ENCODE peak calls at places on chromosomes 11 and 22, in nine cellular contexts. L is nucleus accumbens; Z is left ventricle myocardium inferior; T is cardiac muscle cell; E is AG04450; X is CD8-positive, alpha-beta T cell; F is endothelial cell; B is Caco-2; M is NCI-H510A treated with DMSO at 0.1 percent for 48 hours. A is an unnamed sample.
A peak's percentile ranks its signal among the peaks of the same experiment; 100 is the strongest.

GRCh38 chr11:68610452-68611116 is 73.8 kb upstream of the GAL start:
- DNase-seq in E (no peak), M (no peak), B (no peak), T (no peak), L (no peak), F (no peak), Z (no peak), X (no peak), A (no peak)

GRCh38 chr11:12123177-12123576 is 12.8 kb downstream of the MICAL2 start:
- DNase-seq in F (no peak), E (peak; percentile 39), T (no peak), Z (no peak), X (no peak), M (no peak), L (no peak), B (no peak), A (no peak)

GRCh38 chr11:89184021-89184420 is 6.3 kb downstream of the TYR start:
- DNase-seq in L (no peak), E (no peak), B (no peak), F (no peak), X (no peak), Z (no peak), T (no peak), M (no peak), A (no peak)

GRCh38 chr11:36385121-36385530 is 89.0 kb downstream of the PRR5L start:
- DNase-seq in L (no peak), X (no peak), Z (no peak), M (peak; percentile 4), T (no peak), B (no peak), F (no peak), E (peak; percentile 72), A (no peak)

GRCh38 chr11:112928136-112928535 is 33.1 kb upstream of the NCAM1 start:
- DNase-seq in L (no peak), B (no peak), F (no peak), Z (no peak), E (no peak), X (no peak), T (no peak), M (no peak), A (no peak)

GRCh38 chr11:110519816-110520215 is 90.1 kb downstream of the FDX1 start:
- DNase-seq in B (no peak), M (no peak), Z (no peak), L (no peak), F (no peak), T (no peak), E (no peak), X (no peak), A (no peak)

GRCh38 chr11:134337051-134337450 is 5.3 kb downstream of the GLB1L2 start:
- DNase-seq in B (no peak), T (no peak), E (no peak), X (no peak), M (no peak), Z (no peak), L (no peak), F (no peak), A (no peak)

GRCh38 chr11:84144531-84144930 is 858.4 kb upstream of the CCDC90B start:
- DNase-seq in T (no peak), M (no peak), Z (no peak), B (no peak), F (no peak), E (no peak), X (no peak), L (no peak), A (no peak)

GRCh38 chr11:4577761-4578160 is 3.8 kb upstream of the OR52I2 start:
- DNase-seq in E (no peak), L (no peak), B (no peak), Z (no peak), T (no peak), M (peak; percentile 57), F (no peak), X (no peak), A (no peak)

GRCh38 chr11:125770583-125770982 is 8.0 kb downstream of the PATE2 start:
- DNase-seq in L (no peak), X (no peak), F (no peak), E (no peak), T (no peak), Z (no peak), M (no peak), B (no peak), A (no peak)

GRCh38 chr11:3006505-3007260 is 14.6 kb upstream of the NAP1L4 start:
- DNase-seq in L (no peak), Z (no peak), F (no peak), B (no peak), M (no peak), X (peak; percentile 83), T (peak; percentile 34), E (no peak), A (no peak)

GRCh38 chr11:12693485-12694181 is 19.4 kb downstream of the TEAD1 start:
- DNase-seq in E (peak; percentile 94), X (no peak), L (no peak), M (peak; percentile 58), F (peak; percentile 35), T (no peak), B (no peak), Z (peak; percentile 33), A (no peak)

GRCh38 chr11:109085708-109086373 is 336.1 kb upstream of the C11orf87 start:
- DNase-seq in X (no peak), Z (peak; percentile 28), M (no peak), T (no peak), B (no peak), F (no peak), E (no peak), L (no peak), A (no peak)

GRCh38 chr11:33696931-33697638 is 3.5 kb downstream of the C11orf91 start:
- DNase-seq in B (no peak), X (no peak), M (no peak), L (no peak), E (no peak), F (no peak), T (no peak), Z (no peak), A (no peak)

GRCh38 chr11:19868871-19869270 is 156.2 kb downstream of the NAV2 start:
- DNase-seq in B (no peak), Z (no peak), X (no peak), E (no peak), L (no peak), M (no peak), F (no peak), T (no peak), A (no peak)

GRCh38 chr22:37610480-37611148 is 2.0 kb downstream of the GGA1 start:
- DNase-seq in F (no peak), E (no peak), Z (no peak), X (no peak), T (no peak), M (no peak), B (no peak), L (no peak), A (no peak)

GRCh38 chr22:27581688-27582087 is 219.9 kb downstream of the MN1 start:
- DNase-seq in E (peak; percentile 48), M (no peak), X (no peak), B (no peak), F (no peak), L (peak; percentile 51), T (no peak), Z (peak; percentile 91), A (no peak)